ENCODE peak calls at places on chromosomes 12 and 14, in eight cellular contexts. Q is NB4, R is cardiac fibroblast, O is WTC11, I is hippocampal formation, K is T-helper 1 cell, A is activated gamma-delta T cell treated with Interleukin-2 at 50 U/mL for 16 hours, T is amygdala. Y is an unnamed sample.
A peak's percentile ranks its signal among the peaks of the same experiment; 100 is the strongest.

GRCh38 chr14:94921870-94922585 is 152.1 kb upstream of the GSC start:
- DNase-seq in I (no peak), A (no peak), K (no peak), T (no peak), R (peak; percentile 9), Q (no peak), O (no peak), Y (no peak)

GRCh38 chr12:80849367-80849766 is 88.4 kb downstream of the LIN7A start:
- DNase-seq in I (no peak), Q (no peak), K (no peak), A (no peak), T (no peak), O (no peak), R (no peak), Y (no peak)

GRCh38 chr12:68871899-68872298 is 61.1 kb downstream of the CPM start:
- DNase-seq in T (no peak), I (no peak), R (peak; percentile 41), A (no peak), Q (peak; percentile 68), O (peak; percentile 23), K (no peak), Y (peak; percentile 23)

GRCh38 chr12:6438345-6438744 is 6.4 kb upstream of the CD27 start:
- DNase-seq in Q (no peak), A (no peak), K (no peak), I (no peak), R (no peak), T (no peak), O (no peak), Y (no peak)

GRCh38 chr14:99554757-99555531 is 49.1 kb downstream of the CCDC85C start:
- DNase-seq in I (no peak), A (no peak), R (no peak), T (no peak), K (no peak), O (no peak), Q (no peak), Y (no peak)

GRCh38 chr14:26984318-26985177 is 386.7 kb upstream of the NOVA1 start:
- DNase-seq in A (no peak), I (peak; percentile 66), R (peak; percentile 86), T (no peak), Q (peak; percentile 57), K (no peak), O (peak; percentile 70), Y (no peak)

GRCh38 chr14:77872971-77873370 is 73.1 kb downstream of the ADCK1 start:
- DNase-seq in K (no peak), O (no peak), Q (no peak), T (no peak), A (no peak), I (no peak), R (no peak), Y (no peak)

GRCh38 chr14:91092095-91092494 is 21.8 kb upstream of the DGLUCY start:
- DNase-seq in A (no peak), T (no peak), Q (no peak), R (no peak), I (no peak), K (no peak), O (no peak), Y (no peak)

GRCh38 chr12:116358850-116359761 is 81.6 kb upstream of the MED13L start:
- DNase-seq in A (peak; percentile 65), R (peak; percentile 98), I (peak; percentile 14), T (peak; percentile 19), O (peak; percentile 67), Q (peak; percentile 99), K (peak; percentile 59), Y (peak; percentile 81)

GRCh38 chr12:69401940-69402339 is 42.4 kb downstream of the YEATS4 start:
- DNase-seq in I (no peak), T (no peak), A (no peak), R (peak; percentile 21), Q (no peak), O (no peak), K (no peak), Y (no peak)

GRCh38 chr12:127162902-127163301 is 1104.1 kb upstream of the TMEM132C start:
- DNase-seq in O (no peak), R (peak; percentile 29), A (peak; percentile 50), T (no peak), K (no peak), Q (peak; percentile 10), I (no peak), Y (no peak)

GRCh38 chr14:100621806-100622205 is 34.6 kb upstream of the BEGAIN start:
- DNase-seq in I (no peak), R (no peak), T (no peak), A (no peak), K (no peak), O (peak; percentile 55), Q (peak; percentile 45), Y (no peak)

GRCh38 chr12:110244829-110245228 is 36.2 kb upstream of the ATP2A2 start:
- DNase-seq in R (no peak), A (no peak), T (no peak), I (no peak), O (peak; percentile 79), K (no peak), Q (no peak), Y (no peak)

GRCh38 chr12:89319111-89319510 is 33.2 kb downstream of the DUSP6 start:
- DNase-seq in I (no peak), O (no peak), K (no peak), R (peak; percentile 68), T (no peak), Q (no peak), A (no peak), Y (no peak)

GRCh38 chr14:72745546-72745945 is 148.4 kb downstream of the DPF3 start:
- DNase-seq in I (no peak), T (no peak), R (peak; percentile 62), Q (no peak), A (no peak), K (no peak), O (no peak), Y (no peak)

GRCh38 chr12:107580750-107581529 is 104.7 kb upstream of the PWP1 start:
- DNase-seq in O (peak; percentile 47), A (no peak), R (no peak), T (no peak), K (no peak), I (no peak), Q (no peak), Y (no peak)

GRCh38 chr14:92692822-92693226 is 55.6 kb downstream of the LGMN start:
- DNase-seq in R (peak; percentile 87), O (no peak), I (no peak), K (no peak), Q (no peak), T (no peak), A (peak; percentile 46), Y (no peak)

GRCh38 chr12:123151679-123152454 is 977 bp upstream of the PITPNM2 start:
- DNase-seq in Q (peak; percentile 35), I (no peak), K (no peak), T (no peak), A (no peak), R (no peak), O (no peak), Y (no peak)

GRCh38 chr14:66306101-66306500 is 180.1 kb upstream of the CCDC196 start:
- DNase-seq in Q (no peak), K (no peak), I (no peak), O (no peak), A (no peak), R (no peak), T (no peak), Y (no peak)

GRCh38 chr12:33876618-33877017 is 145.7 kb upstream of the ALG10 start:
- DNase-seq in K (no peak), R (no peak), I (no peak), A (no peak), T (no peak), Q (no peak), O (no peak), Y (no peak)

GRCh38 chr12:110102255-110102654 is 21.9 kb upstream of the IFT81 start:
- DNase-seq in I (no peak), Q (peak; percentile 87), R (peak; percentile 57), T (no peak), O (peak; percentile 85), A (no peak), K (no peak), Y (peak; percentile 23)

GRCh38 chr12:124075836-124076235 is 102.8 kb downstream of the ZNF664 start:
- DNase-seq in I (no peak), O (no peak), Q (no peak), K (no peak), T (no peak), A (no peak), R (no peak), Y (no peak)

GRCh38 chr14:72607386-72608125 is 286.3 kb downstream of the DPF3 start:
- DNase-seq in O (no peak), I (no peak), Q (no peak), A (no peak), K (no peak), R (no peak), T (no peak), Y (no peak)

GRCh38 chr14:70595443-70596185 is 4.8 kb downstream of the MED6 start:
- DNase-seq in I (no peak), K (no peak), T (no peak), Q (no peak), A (no peak), O (peak; percentile 27), R (no peak), Y (no peak)

GRCh38 chr12:132292328-132293319 is 36.8 kb downstream of the GALNT9 start:
- DNase-seq in O (no peak), T (no peak), A (no peak), R (no peak), Q (no peak), K (no peak), I (no peak), Y (no peak)

GRCh38 chr12:105580841-105581352 is 250.4 kb downstream of the C12orf75 start:
- DNase-seq in A (no peak), O (no peak), I (no peak), Q (no peak), K (no peak), R (no peak), T (no peak), Y (no peak)

GRCh38 chr12:81176796-81177195 is 98.9 kb downstream of the ACSS3 start:
- DNase-seq in K (no peak), I (no peak), A (no peak), O (no peak), R (no peak), T (no peak), Q (no peak), Y (no peak)

GRCh38 chr12:109443794-109444193 is 33.3 kb downstream of the KCTD10 start:
- DNase-seq in R (no peak), O (no peak), T (no peak), K (no peak), Q (no peak), I (no peak), A (no peak), Y (no peak)